ENCODE peak calls at places on chromosomes 2 and 18, in five cellular contexts. U is heart left ventricle, R is IMR-90, L is stomach, B is adrenal gland. Q is an unnamed sample.

GRCh38 chr2:208370881-208371633 is 35.5 kb upstream of the PTH2R start:
- DNase-seq in U (no peak), R (peak; percentile 27), L (no peak), B (no peak), Q (no peak)

GRCh38 chr2:15750433-15750814 is 158.8 kb downstream of the DDX1 start:
- DNase-seq in U (no peak), R (no peak), L (no peak), B (no peak), Q (no peak)

GRCh38 chr2:233419626-233420431 is 65.5 kb downstream of the DGKD start:
- DNase-seq in U (no peak), R (peak; percentile 31), L (peak; percentile 76), B (no peak), Q (no peak)

GRCh38 chr2:128750328-128751165 is 431.9 kb upstream of the HS6ST1 start:
- DNase-seq in U (no peak), R (no peak), L (no peak), B (no peak), Q (no peak)

GRCh38 chr2:135043345-135043744 is 3.9 kb downstream of the MAP3K19 start:
- DNase-seq in U (no peak), R (no peak), L (no peak), B (no peak), Q (no peak)

GRCh38 chr2:219553168-219553417 is 9.3 kb downstream of the TMEM198 start:
- DNase-seq in U (no peak), R (no peak), L (no peak), B (no peak), Q (no peak)

GRCh38 chr2:238724728-238725127 is 123.2 kb upstream of the TWIST2 start:
- DNase-seq in U (no peak), R (no peak), L (no peak), B (no peak), Q (no peak)

GRCh38 chr2:143361346-143361745 is 232.1 kb downstream of the ARHGAP15 start:
- DNase-seq in U (no peak), R (no peak), L (no peak), B (no peak), Q (no peak)

GRCh38 chr2:198347349-198347748 is 543.0 kb downstream of the PLCL1 start:
- DNase-seq in U (no peak), R (no peak), L (no peak), B (no peak), Q (no peak)

GRCh38 chr2:9002637-9003365 is 683 bp downstream of the MBOAT2 start:
- DNase-seq in U (peak; percentile 64), R (no peak), L (no peak), B (peak; percentile 20), Q (no peak)

GRCh38 chr18:55517055-55517454 is 70.9 kb downstream of the TCF4 start:
- DNase-seq in U (no peak), R (no peak), L (no peak), B (no peak), Q (no peak)

GRCh38 chr2:147273628-147274027 is 571.2 kb upstream of the ACVR2A start:
- DNase-seq in U (no peak), R (no peak), L (no peak), B (no peak), Q (no peak)

GRCh38 chr18:59143441-59143840 is 3.8 kb downstream of the SEC11C start:
- DNase-seq in U (no peak), R (peak; percentile 41), L (no peak), B (no peak), Q (no peak)

GRCh38 chr18:27223570-27224340 is 38.6 kb upstream of the CHST9 start:
- DNase-seq in U (no peak), R (no peak), L (no peak), B (no peak), Q (no peak)

GRCh38 chr18:38539373-38539772 is 973.8 kb upstream of the CELF4 start:
- DNase-seq in U (no peak), R (no peak), L (no peak), B (no peak), Q (no peak)

GRCh38 chr2:148936857-148937450 is 61.9 kb downstream of the KIF5C start:
- DNase-seq in U (no peak), R (no peak), L (no peak), B (no peak), Q (no peak)

GRCh38 chr2:219025637-219026585 is 15.4 kb downstream of the CFAP65 start:
- DNase-seq in U (no peak), R (no peak), L (no peak), B (no peak), Q (no peak)

GRCh38 chr2:172096661-172097547 is 5.8 kb downstream of the DLX2 start:
- DNase-seq in U (no peak), R (peak; percentile 39), L (no peak), B (no peak), Q (no peak)

GRCh38 chr18:73719611-73720010 is 428.0 kb downstream of the FBXO15 start:
- DNase-seq in U (no peak), R (no peak), L (no peak), B (no peak), Q (no peak)

GRCh38 chr2:176134978-176135575 is 5.6 kb downstream of the HOXD8 start:
- DNase-seq in U (no peak), R (no peak), L (no peak), B (no peak), Q (no peak)

GRCh38 chr18:31206787-31207381 is 44.2 kb upstream of the DSC1 start:
- DNase-seq in U (no peak), R (peak; percentile 23), L (peak; percentile 81), B (peak; percentile 26), Q (no peak)

GRCh38 chr2:231918501-231919330 is 7.5 kb downstream of the NPPC start:
- DNase-seq in U (peak; percentile 21), R (no peak), L (no peak), B (no peak), Q (no peak)

GRCh38 chr2:239154971-239155805 is 245.6 kb downstream of the HDAC4 start:
- DNase-seq in U (peak; percentile 50), R (no peak), L (peak; percentile 20), B (no peak), Q (no peak)

GRCh38 chr2:204863351-204863750 is 318.1 kb downstream of the PARD3B start:
- DNase-seq in U (no peak), R (peak; percentile 76), L (no peak), B (no peak), Q (no peak)

GRCh38 chr2:200177971-200178911 is 128.3 kb upstream of the SPATS2L start:
- DNase-seq in U (peak; percentile 65), R (peak; percentile 71), L (no peak), B (no peak), Q (no peak)

GRCh38 chr2:136407113-136407951 is 289.4 kb upstream of the CXCR4 start:
- DNase-seq in U (no peak), R (no peak), L (no peak), B (no peak), Q (no peak)

GRCh38 chr2:97849881-97850540 is 136.6 kb downstream of the ZAP70 start:
- DNase-seq in U (no peak), R (peak; percentile 18), L (no peak), B (no peak), Q (no peak)

GRCh38 chr18:10017048-10017447 is 103.2 kb downstream of the VAPA start:
- DNase-seq in U (no peak), R (no peak), L (no peak), B (no peak), Q (no peak)

GRCh38 chr2:31694444-31694843 is 113.7 kb upstream of the SRD5A2 start:
- DNase-seq in U (no peak), R (peak; percentile 8), L (no peak), B (no peak), Q (no peak)

GRCh38 chr18:50009772-50010171 is 185.2 kb downstream of the MYO5B start:
- DNase-seq in U (no peak), R (peak; percentile 5), L (peak; percentile 65), B (peak; percentile 26), Q (no peak)

GRCh38 chr2:232528746-232529445 is 2.9 kb downstream of the CHRND start:
- DNase-seq in U (peak; percentile 42), R (no peak), L (no peak), B (no peak), Q (no peak)

GRCh38 chr2:216315817-216316603 is 56.3 kb downstream of the MARCHF4 start:
- DNase-seq in U (no peak), R (peak; percentile 86), L (no peak), B (peak; percentile 40), Q (no peak)

GRCh38 chr2:70596739-70597138 is 43.1 kb upstream of the TGFA start:
- DNase-seq in U (no peak), R (no peak), L (no peak), B (no peak), Q (no peak)

DNA sequence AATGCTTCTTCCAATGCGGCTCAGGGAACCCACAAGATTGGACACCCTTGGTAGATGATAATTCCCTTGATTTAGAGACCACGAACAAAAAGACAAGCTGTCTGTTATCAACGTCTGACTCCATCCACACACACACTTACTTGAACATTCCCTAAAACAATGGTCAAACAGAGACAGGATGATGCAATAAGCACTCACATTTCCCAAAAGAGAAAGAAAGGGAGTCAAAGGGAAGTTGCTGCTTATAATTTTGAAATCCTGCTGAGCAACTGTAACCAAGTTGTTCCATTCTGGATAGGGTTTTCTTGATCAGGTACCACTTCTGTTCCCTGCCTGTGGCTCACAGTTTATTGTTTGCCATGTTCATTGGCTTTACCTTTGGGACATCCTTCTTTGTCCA is 571.3 kb upstream of the CNTNAP5 start:
- DNase-seq in U (no peak), R (no peak), L (no peak), B (no peak), Q (no peak)
- TF ChIP-seq CTCF in U (no peak), R (no peak), L (no peak), B (no peak), Q (no peak)

GRCh38 chr2:56709181-56709580 is 525.4 kb downstream of the CCDC85A start:
- DNase-seq in U (no peak), R (no peak), L (no peak), B (no peak), Q (no peak)
- TF ChIP-seq POLR2A in U (no peak), R (no peak), L (no peak), B (no peak), Q (no peak)

DNA sequence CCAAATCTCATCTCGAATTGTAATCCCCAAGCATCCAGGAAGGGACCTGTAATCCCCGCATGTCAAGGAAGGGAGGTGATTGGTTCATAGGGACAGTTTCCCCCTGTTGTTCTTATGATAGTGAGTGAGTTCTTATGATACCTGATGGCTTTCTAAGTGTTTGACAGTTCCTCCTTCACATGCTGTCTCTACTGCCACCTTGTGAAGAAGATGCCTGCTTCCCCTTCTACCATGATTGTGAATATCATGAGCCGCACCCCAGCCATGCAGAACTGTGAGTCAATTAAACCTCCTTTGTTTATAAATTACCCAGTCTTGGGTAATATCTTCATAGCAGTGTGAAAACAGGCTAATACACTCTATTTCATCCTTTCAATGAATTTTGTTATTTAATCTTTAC is 446.7 kb downstream of the RNF144A start:
- DNase-seq in U (no peak), R (no peak), L (no peak), B (no peak), Q (no peak)
- TF ChIP-seq CTCF in U (no peak), R (no peak), L (no peak), B (no peak), Q (no peak)

GRCh38 chr2:54557211-54557600 is 101.1 kb downstream of the SPTBN1 start:
- DNase-seq in U (no peak), R (no peak), L (no peak), B (no peak), Q (no peak)

GRCh38 chr2:54556659-54557121 is 100.6 kb downstream of the SPTBN1 start:
- DNase-seq in U (no peak), R (peak; percentile 83), L (no peak), B (no peak), Q (no peak)

GRCh38 chr2:54558976-54559410 is 102.9 kb downstream of the SPTBN1 start:
- DNase-seq in U (no peak), R (no peak), L (no peak), B (no peak), Q (no peak)

GRCh38 chr2:54558188-54558975 is 102.3 kb downstream of the SPTBN1 start:
- DNase-seq in U (peak; percentile 76), R (peak; percentile 64), L (peak; percentile 84), B (peak; percentile 75), Q (peak; percentile 15)

GRCh38 chr2:54557601-54558187 is 101.6 kb downstream of the SPTBN1 start:
- DNase-seq in U (peak; percentile 84), R (no peak), L (peak; percentile 75), B (peak; percentile 74), Q (peak; percentile 12)
- TF ChIP-seq POLR2A in U (no peak), R (no peak), L (no peak), B (no peak), Q (no peak)

Q was measured in esophagus squamous epithelium.